ENCODE peak calls at places on chromosomes 7 and 10, in nine cellular contexts. One of them, this sample, is unnamed.

GRCh38 chr7:81618400-81619014 is 151.3 kb downstream of the HGF start:
- DNase-seq in Peyer's patch: no peak
- DNase-seq in left lung: no peak
- DNase-seq in neural progenitor cell: no peak
- DNase-seq in colonic mucosa: no peak
- DNase-seq in cardiac muscle cell: peak; percentile 94
- DNase-seq in CD8-positive, alpha-beta memory T cell: no peak
- DNase-seq in IMR-90: peak; percentile 98
- DNase-seq in BE2C: peak; percentile 32
- DNase-seq in this sample: no peak

GRCh38 chr7:21299766-21300165 is 128.1 kb upstream of the SP4 start:
- DNase-seq in BE2C: no peak
- DNase-seq in Peyer's patch: no peak
- DNase-seq in IMR-90: no peak
- DNase-seq in colonic mucosa: no peak
- DNase-seq in neural progenitor cell: no peak
- DNase-seq in CD8-positive, alpha-beta memory T cell: no peak
- DNase-seq in left lung: no peak
- DNase-seq in cardiac muscle cell: no peak
- DNase-seq in this sample: no peak

GRCh38 chr10:46216836-46217748 is 69.7 kb upstream of the ANTXRL start:
- DNase-seq in neural progenitor cell: no peak
- DNase-seq in cardiac muscle cell: peak; percentile 47
- DNase-seq in Peyer's patch: no peak
- DNase-seq in IMR-90: no peak
- DNase-seq in BE2C: no peak
- DNase-seq in CD8-positive, alpha-beta memory T cell: no peak
- DNase-seq in left lung: no peak
- DNase-seq in colonic mucosa: peak; percentile 12
- DNase-seq in this sample: no peak

GRCh38 chr10:2356670-2357069 is 619.3 kb upstream of the ADARB2 start:
- DNase-seq in BE2C: no peak
- DNase-seq in IMR-90: no peak
- DNase-seq in colonic mucosa: no peak
- DNase-seq in left lung: no peak
- DNase-seq in Peyer's patch: no peak
- DNase-seq in neural progenitor cell: no peak
- DNase-seq in CD8-positive, alpha-beta memory T cell: no peak
- DNase-seq in cardiac muscle cell: no peak
- DNase-seq in this sample: no peak

GRCh38 chr7:7157177-7157886 is 25.0 kb upstream of the C1GALT1 start:
- DNase-seq in BE2C: no peak
- DNase-seq in colonic mucosa: no peak
- DNase-seq in IMR-90: peak; percentile 58
- DNase-seq in left lung: no peak
- DNase-seq in Peyer's patch: peak; percentile 61
- DNase-seq in CD8-positive, alpha-beta memory T cell: peak; percentile 84
- DNase-seq in neural progenitor cell: no peak
- DNase-seq in cardiac muscle cell: peak; percentile 63
- DNase-seq in this sample: no peak

GRCh38 chr10:97079454-97079853 is 106.3 kb downstream of the SLIT1 start:
- DNase-seq in IMR-90: no peak
- DNase-seq in CD8-positive, alpha-beta memory T cell: no peak
- DNase-seq in left lung: no peak
- DNase-seq in colonic mucosa: no peak
- DNase-seq in cardiac muscle cell: no peak
- DNase-seq in Peyer's patch: no peak
- DNase-seq in BE2C: no peak
- DNase-seq in neural progenitor cell: no peak
- DNase-seq in this sample: no peak

GRCh38 chr10:361203-362135 is 226.2 kb downstream of the ZMYND11 start:
- DNase-seq in left lung: no peak
- DNase-seq in IMR-90: no peak
- DNase-seq in neural progenitor cell: peak; percentile 21
- DNase-seq in cardiac muscle cell: peak; percentile 2
- DNase-seq in colonic mucosa: no peak
- DNase-seq in CD8-positive, alpha-beta memory T cell: no peak
- DNase-seq in Peyer's patch: no peak
- DNase-seq in BE2C: no peak
- DNase-seq in this sample: no peak

GRCh38 chr7:74544706-74545469 is 91.2 kb downstream of the GTF2IRD1 start:
- DNase-seq in IMR-90: peak; percentile 64
- DNase-seq in cardiac muscle cell: peak; percentile 67
- DNase-seq in left lung: no peak
- DNase-seq in CD8-positive, alpha-beta memory T cell: no peak
- DNase-seq in Peyer's patch: no peak
- DNase-seq in BE2C: peak; percentile 48
- DNase-seq in colonic mucosa: peak; percentile 76
- DNase-seq in neural progenitor cell: peak; percentile 82
- DNase-seq in this sample: no peak

GRCh38 chr7:44535348-44536064 is 5.6 kb downstream of the NPC1L1 start:
- DNase-seq in Peyer's patch: no peak
- DNase-seq in colonic mucosa: no peak
- DNase-seq in BE2C: no peak
- DNase-seq in IMR-90: no peak
- DNase-seq in left lung: no peak
- DNase-seq in CD8-positive, alpha-beta memory T cell: no peak
- DNase-seq in cardiac muscle cell: no peak
- DNase-seq in neural progenitor cell: no peak
- DNase-seq in this sample: no peak

GRCh38 chr7:116447436-116447835 is 52.1 kb upstream of the CAV2 start:
- DNase-seq in IMR-90: no peak
- DNase-seq in colonic mucosa: no peak
- DNase-seq in Peyer's patch: no peak
- DNase-seq in BE2C: no peak
- DNase-seq in left lung: no peak
- DNase-seq in cardiac muscle cell: no peak
- DNase-seq in CD8-positive, alpha-beta memory T cell: no peak
- DNase-seq in neural progenitor cell: no peak
- DNase-seq in this sample: no peak

GRCh38 chr7:116447980-116448839 is 51.3 kb upstream of the CAV2 start:
- DNase-seq in Peyer's patch: no peak
- DNase-seq in left lung: no peak
- DNase-seq in BE2C: no peak
- DNase-seq in CD8-positive, alpha-beta memory T cell: no peak
- DNase-seq in colonic mucosa: no peak
- DNase-seq in cardiac muscle cell: no peak
- DNase-seq in IMR-90: no peak
- DNase-seq in neural progenitor cell: peak; percentile 17
- DNase-seq in this sample: no peak

GRCh38 chr7:116443646-116444045 is 55.9 kb upstream of the CAV2 start:
- DNase-seq in colonic mucosa: no peak
- DNase-seq in left lung: no peak
- DNase-seq in BE2C: no peak
- DNase-seq in cardiac muscle cell: no peak
- DNase-seq in IMR-90: no peak
- DNase-seq in Peyer's patch: no peak
- DNase-seq in CD8-positive, alpha-beta memory T cell: no peak
- DNase-seq in neural progenitor cell: no peak
- DNase-seq in this sample: no peak

GRCh38 chr7:116445447-116445846 is 54.1 kb upstream of the CAV2 start:
- DNase-seq in colonic mucosa: no peak
- DNase-seq in cardiac muscle cell: no peak
- DNase-seq in CD8-positive, alpha-beta memory T cell: no peak
- DNase-seq in neural progenitor cell: no peak
- DNase-seq in BE2C: no peak
- DNase-seq in IMR-90: no peak
- DNase-seq in left lung: no peak
- DNase-seq in Peyer's patch: no peak
- DNase-seq in this sample: no peak

DNA sequence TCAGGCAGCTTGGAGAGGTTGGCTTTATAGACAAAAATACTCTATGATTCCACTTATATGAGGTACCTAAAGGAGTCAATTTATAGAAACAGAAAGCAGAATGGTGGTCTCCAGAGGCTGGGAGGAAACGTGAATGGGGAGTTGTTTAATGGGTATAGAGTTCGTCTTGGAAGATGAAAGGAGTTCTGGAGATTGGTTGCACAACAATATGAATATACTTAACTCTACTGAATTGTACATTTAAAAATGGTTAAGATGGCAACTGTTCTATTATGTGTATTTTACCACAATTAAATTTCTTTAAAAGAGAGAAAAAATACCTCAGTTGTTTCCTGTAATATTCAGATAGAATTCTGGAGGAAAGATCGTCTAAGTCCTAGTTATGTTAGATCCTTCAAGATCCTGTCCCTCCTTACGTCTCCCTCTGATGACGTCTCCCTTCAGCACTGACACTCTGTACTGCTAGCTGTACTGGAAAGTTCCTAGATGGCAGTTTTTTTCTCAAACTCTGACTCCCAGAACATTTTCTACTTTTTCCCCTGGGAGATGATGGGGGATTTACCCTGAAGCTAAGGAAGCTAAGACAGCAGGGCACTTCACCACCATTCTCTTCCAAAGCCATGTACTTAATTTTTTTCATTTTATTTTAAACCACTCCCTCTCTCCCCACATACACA is 53.2 kb upstream of the CAV2 start:
- DNase-seq in BE2C: no peak
- DNase-seq in IMR-90: no peak
- DNase-seq in CD8-positive, alpha-beta memory T cell: no peak
- DNase-seq in left lung: no peak
- DNase-seq in Peyer's patch: no peak
- DNase-seq in neural progenitor cell: no peak
- DNase-seq in colonic mucosa: no peak
- DNase-seq in cardiac muscle cell: peak; percentile 78
- DNase-seq in this sample: no peak
- H3K4me1 ChIP-seq in BE2C: no peaks in the 10 kb centered on the region
- H3K4me1 ChIP-seq in IMR-90: peaks cover 13% of the 10 kb centered on the region
- H3K4me1 ChIP-seq in CD8-positive, alpha-beta memory T cell: no peaks in the 10 kb centered on the region
- H3K4me1 ChIP-seq in left lung: peaks cover 11% of the 10 kb centered on the region
- H3K4me1 ChIP-seq in Peyer's patch: no peaks in the 10 kb centered on the region
- H3K4me1 ChIP-seq in neural progenitor cell: peaks cover 7% of the 10 kb centered on the region
- H3K4me1 ChIP-seq in colonic mucosa: no peaks in the 10 kb centered on the region
- H3K4me1 ChIP-seq in cardiac muscle cell: peaks cover 5% of the 10 kb centered on the region
- H3K4me1 ChIP-seq in this sample: peaks cover 3% of the 10 kb centered on the region

GRCh38 chr10:23391817-23392216 is 47.1 kb upstream of the OTUD1 start:
- DNase-seq in BE2C: no peak
- DNase-seq in CD8-positive, alpha-beta memory T cell: no peak
- DNase-seq in neural progenitor cell: no peak
- DNase-seq in IMR-90: no peak
- DNase-seq in Peyer's patch: no peak
- DNase-seq in left lung: no peak
- DNase-seq in cardiac muscle cell: no peak
- DNase-seq in colonic mucosa: no peak
- DNase-seq in this sample: no peak

GRCh38 chr10:23390809-23391208 is 46.2 kb upstream of the C10orf67 start:
- DNase-seq in IMR-90: no peak
- DNase-seq in neural progenitor cell: no peak
- DNase-seq in BE2C: no peak
- DNase-seq in Peyer's patch: no peak
- DNase-seq in colonic mucosa: no peak
- DNase-seq in cardiac muscle cell: no peak
- DNase-seq in left lung: no peak
- DNase-seq in CD8-positive, alpha-beta memory T cell: no peak
- DNase-seq in this sample: no peak

GRCh38 chr10:23399701-23400144 is 39.2 kb upstream of the OTUD1 start:
- DNase-seq in left lung: no peak
- DNase-seq in Peyer's patch: no peak
- DNase-seq in IMR-90: peak; percentile 97
- DNase-seq in CD8-positive, alpha-beta memory T cell: no peak
- DNase-seq in cardiac muscle cell: peak; percentile 91
- DNase-seq in neural progenitor cell: no peak
- DNase-seq in BE2C: no peak
- DNase-seq in colonic mucosa: no peak
- DNase-seq in this sample: no peak

GRCh38 chr10:23396695-23397094 is 42.2 kb upstream of the OTUD1 start:
- DNase-seq in BE2C: no peak
- DNase-seq in Peyer's patch: no peak
- DNase-seq in colonic mucosa: no peak
- DNase-seq in IMR-90: no peak
- DNase-seq in neural progenitor cell: no peak
- DNase-seq in cardiac muscle cell: no peak
- DNase-seq in left lung: no peak
- DNase-seq in CD8-positive, alpha-beta memory T cell: no peak
- DNase-seq in this sample: no peak

GRCh38 chr10:23395017-23395416 is 43.9 kb upstream of the OTUD1 start:
- DNase-seq in Peyer's patch: no peak
- DNase-seq in colonic mucosa: no peak
- DNase-seq in cardiac muscle cell: no peak
- DNase-seq in IMR-90: no peak
- DNase-seq in neural progenitor cell: no peak
- DNase-seq in left lung: no peak
- DNase-seq in BE2C: no peak
- DNase-seq in CD8-positive, alpha-beta memory T cell: no peak
- DNase-seq in this sample: no peak
- H3K9me3 ChIP-seq in Peyer's patch: no peaks in the 10 kb centered on the region
- H3K9me3 ChIP-seq in colonic mucosa: no peaks in the 10 kb centered on the region
- H3K9me3 ChIP-seq in cardiac muscle cell: no peaks in the 10 kb centered on the region
- H3K9me3 ChIP-seq in IMR-90: no peaks in the 10 kb centered on the region
- H3K9me3 ChIP-seq in neural progenitor cell: no peaks in the 10 kb centered on the region
- H3K9me3 ChIP-seq in left lung: no peaks in the 10 kb centered on the region
- H3K9me3 ChIP-seq in BE2C: no peaks in the 10 kb centered on the region
- H3K9me3 ChIP-seq in CD8-positive, alpha-beta memory T cell: no peaks in the 10 kb centered on the region
- H3K9me3 ChIP-seq in this sample: no peaks in the 10 kb centered on the region

GRCh38 chr10:88693392-88694020 is 12.5 kb upstream of the LIPK start:
- DNase-seq in CD8-positive, alpha-beta memory T cell: no peak
- DNase-seq in left lung: no peak
- DNase-seq in cardiac muscle cell: peak; percentile 44
- DNase-seq in BE2C: no peak
- DNase-seq in Peyer's patch: no peak
- DNase-seq in neural progenitor cell: peak; percentile 9
- DNase-seq in colonic mucosa: no peak
- DNase-seq in IMR-90: no peak
- DNase-seq in this sample: peak; percentile 13
- H3K27me3 ChIP-seq in CD8-positive, alpha-beta memory T cell: no peaks in the 10 kb centered on the region
- H3K27me3 ChIP-seq in left lung: no peaks in the 10 kb centered on the region
- H3K27me3 ChIP-seq in cardiac muscle cell: no peaks in the 10 kb centered on the region
- H3K27me3 ChIP-seq in BE2C: no peaks in the 10 kb centered on the region
- H3K27me3 ChIP-seq in Peyer's patch: no peaks in the 10 kb centered on the region
- H3K27me3 ChIP-seq in neural progenitor cell: peaks cover 23% of the 10 kb centered on the region
- H3K27me3 ChIP-seq in colonic mucosa: no peaks in the 10 kb centered on the region
- H3K27me3 ChIP-seq in IMR-90: peaks cover 13% of the 10 kb centered on the region
- H3K27me3 ChIP-seq in this sample: no peaks in the 10 kb centered on the region

DNA sequence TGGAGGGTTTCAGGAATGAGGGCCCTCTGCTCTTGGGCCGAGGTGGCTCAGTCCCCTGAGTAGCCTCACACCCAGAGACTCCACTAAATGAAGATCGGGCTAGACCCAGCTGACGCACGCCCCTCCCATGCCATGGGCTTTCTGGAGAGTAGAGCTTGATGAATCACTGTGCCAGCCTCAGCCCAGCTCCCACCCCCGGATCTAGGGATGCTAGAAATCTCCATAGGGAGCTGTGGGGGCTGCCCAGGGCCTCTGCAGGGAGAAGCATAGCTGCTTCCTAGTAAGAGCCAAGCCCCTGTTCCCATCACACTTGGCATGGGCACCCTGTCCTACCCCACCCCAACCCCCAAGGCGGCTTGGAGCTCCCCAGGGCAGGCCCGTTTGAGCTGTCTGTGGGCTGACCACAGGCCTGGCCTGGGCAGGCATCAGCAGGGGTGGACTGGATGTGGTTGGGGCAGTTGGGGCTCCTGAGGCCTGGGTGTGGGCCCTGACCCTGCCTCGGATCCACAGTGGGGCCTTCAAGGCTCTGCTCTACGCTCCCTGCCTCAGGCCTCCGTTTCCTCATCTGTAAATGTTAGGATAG is 121.2 kb downstream of the ZMIZ1 start:
- DNase-seq in neural progenitor cell: no peak
- DNase-seq in colonic mucosa: no peak
- DNase-seq in IMR-90: peak; percentile 19
- DNase-seq in Peyer's patch: no peak
- DNase-seq in CD8-positive, alpha-beta memory T cell: no peak
- DNase-seq in cardiac muscle cell: no peak
- DNase-seq in BE2C: peak; percentile 11
- DNase-seq in left lung: peak; percentile 58
- DNase-seq in this sample: no peak
- H3K4me1 ChIP-seq in neural progenitor cell: peaks cover 32% of the 10 kb centered on the region
- H3K4me1 ChIP-seq in colonic mucosa: peaks cover 10% of the 10 kb centered on the region
- H3K4me1 ChIP-seq in IMR-90: peaks cover 45% of the 10 kb centered on the region
- H3K4me1 ChIP-seq in Peyer's patch: peaks cover 55% of the 10 kb centered on the region
- H3K4me1 ChIP-seq in CD8-positive, alpha-beta memory T cell: peaks cover 1% of the 10 kb centered on the region
- H3K4me1 ChIP-seq in cardiac muscle cell: peaks cover 56% of the 10 kb centered on the region
- H3K4me1 ChIP-seq in BE2C: peaks cover 70% of the 10 kb centered on the region
- H3K4me1 ChIP-seq in left lung: peaks cover 45% of the 10 kb centered on the region
- H3K4me1 ChIP-seq in this sample: no peaks in the 10 kb centered on the region